ENCODE peak calls at places on chromosomes 4 and X, in four cellular contexts. X, Z, J and A are unnamed samples.

GRCh38 chr4:17168571-17168970 is 270.1 kb upstream of the LDB2 start:
- DNase-seq in Z (peak), X (no peak), J (no peak), A (peak)

GRCh38 chr4:95129708-95130343 is 372.1 kb downstream of the BMPR1B start:
- DNase-seq in X (no peak), J (peak), Z (peak), A (peak)

GRCh38 chr4:10333942-10334341 is 123.3 kb downstream of the ZNF518B start:
- DNase-seq in J (no peak), Z (no peak), X (peak), A (no peak)

GRCh38 chr4:56791316-56791715 is 30.2 kb downstream of the SPINK2 start:
- DNase-seq in J (no peak), Z (no peak), X (no peak), A (no peak)

GRCh38 chr4:134601706-134602105 is 400.1 kb upstream of the PABPC4L start:
- DNase-seq in J (no peak), X (no peak), Z (no peak), A (no peak)

GRCh38 chr4:185254434-185254833 is 45.0 kb downstream of the SNX25 start:
- DNase-seq in Z (peak), X (no peak), J (no peak), A (peak)

GRCh38 chr4:10625130-10625529 is 59.4 kb downstream of the CLNK start:
- DNase-seq in Z (no peak), J (no peak), X (no peak), A (no peak)

GRCh38 chrX:12820737-12821136 is 29.5 kb downstream of the PRPS2 start:
- DNase-seq in X (no peak), J (no peak), Z (no peak), A (no peak)

GRCh38 chr4:78776729-78777555 is 792 bp downstream of the BMP2K start:
- DNase-seq in X (peak), J (peak), Z (peak), A (peak)

GRCh38 chr4:171751538-171751937 is 61.7 kb upstream of the GALNTL6 start:
- DNase-seq in J (no peak), Z (no peak), X (no peak), A (no peak)

GRCh38 chr4:94595880-94596483 is 144.2 kb downstream of the PDLIM5 start:
- DNase-seq in Z (peak), X (no peak), J (no peak), A (no peak)

GRCh38 chrX:103562801-103563200 is 22.5 kb upstream of the TCEAL4 start:
- DNase-seq in J (no peak), Z (no peak), X (no peak), A (no peak)

GRCh38 chr4:19194672-19195071 is 1057.0 kb upstream of the SLIT2 start:
- DNase-seq in X (no peak), J (no peak), Z (no peak), A (no peak)

GRCh38 chrX:155888139-155888538 is 7.0 kb downstream of the VAMP7 start:
- DNase-seq in X (no peak), Z (peak), J (no peak), A (peak)

GRCh38 chr4:140641789-140642439 is 73.2 kb upstream of the UCP1 start:
- DNase-seq in X (no peak), Z (no peak), J (peak), A (no peak)

GRCh38 chrX:54640721-54641120 is 110.7 kb downstream of the GNL3L start:
- DNase-seq in J (no peak), Z (no peak), X (no peak), A (no peak)

GRCh38 chr4:19577121-19577520 is 674.6 kb upstream of the SLIT2 start:
- DNase-seq in X (no peak), J (no peak), Z (peak), A (no peak)

GRCh38 chrX:153671589-153672530 is 1.8 kb downstream of the PNCK start:
- DNase-seq in Z (no peak), J (no peak), X (no peak), A (no peak)

GRCh38 chr4:27066591-27066990 is 205.9 kb downstream of the STIM2 start:
- DNase-seq in X (no peak), J (peak), Z (no peak), A (no peak)

GRCh38 chr4:15317246-15317645 is 110.6 kb upstream of the C1QTNF7 start:
- DNase-seq in X (no peak), Z (no peak), J (no peak), A (no peak)

GRCh38 chr4:38318737-38319455 is 345.1 kb upstream of the KLF3 start:
- DNase-seq in Z (peak), X (peak), J (peak), A (peak)

GRCh38 chr4:56307423-56307822 is 79.9 kb downstream of the AASDH start:
- DNase-seq in J (no peak), X (no peak), Z (peak), A (no peak)

GRCh38 chr4:139144161-139144859 is 32.7 kb downstream of the ELF2 start:
- DNase-seq in Z (peak), J (peak), X (peak), A (no peak)

GRCh38 chr4:168150651-168151050 is 58.3 kb downstream of the ANXA10 start:
- DNase-seq in X (no peak), J (no peak), Z (peak), A (no peak)

GRCh38 chrX:1946974-1947373 is 332.1 kb downstream of the ASMT start:
- DNase-seq in X (no peak), Z (no peak), J (no peak), A (no peak)

GRCh38 chr4:40055379-40055872 is 1.2 kb upstream of the N4BP2 start:
- DNase-seq in Z (no peak), J (no peak), X (no peak), A (no peak)

GRCh38 chrX:18707442-18708049 is at the start of gene PPEF1:
- DNase-seq in X (no peak), J (no peak), Z (no peak), A (no peak)

GRCh38 chr4:121726642-121727268 is 30.0 kb upstream of the ANXA5 start:
- DNase-seq in J (no peak), X (no peak), Z (peak), A (peak)

GRCh38 chrX:45553417-45553816 is 352.7 kb upstream of the DIPK2B start:
- DNase-seq in Z (no peak), J (no peak), X (no peak), A (no peak)

GRCh38 chrX:120604359-120604782 is 470 bp downstream of the MCTS1 start:
- DNase-seq in X (no peak), J (no peak), Z (peak), A (no peak)

GRCh38 chrX:53260836-53261235 is 20.5 kb downstream of the IQSEC2 start:
- DNase-seq in Z (no peak), X (no peak), J (no peak), A (no peak)

GRCh38 chr4:145034727-145035211 is 63.2 kb downstream of the ANAPC10 start:
- DNase-seq in X (no peak), J (no peak), Z (peak), A (peak)

DNA sequence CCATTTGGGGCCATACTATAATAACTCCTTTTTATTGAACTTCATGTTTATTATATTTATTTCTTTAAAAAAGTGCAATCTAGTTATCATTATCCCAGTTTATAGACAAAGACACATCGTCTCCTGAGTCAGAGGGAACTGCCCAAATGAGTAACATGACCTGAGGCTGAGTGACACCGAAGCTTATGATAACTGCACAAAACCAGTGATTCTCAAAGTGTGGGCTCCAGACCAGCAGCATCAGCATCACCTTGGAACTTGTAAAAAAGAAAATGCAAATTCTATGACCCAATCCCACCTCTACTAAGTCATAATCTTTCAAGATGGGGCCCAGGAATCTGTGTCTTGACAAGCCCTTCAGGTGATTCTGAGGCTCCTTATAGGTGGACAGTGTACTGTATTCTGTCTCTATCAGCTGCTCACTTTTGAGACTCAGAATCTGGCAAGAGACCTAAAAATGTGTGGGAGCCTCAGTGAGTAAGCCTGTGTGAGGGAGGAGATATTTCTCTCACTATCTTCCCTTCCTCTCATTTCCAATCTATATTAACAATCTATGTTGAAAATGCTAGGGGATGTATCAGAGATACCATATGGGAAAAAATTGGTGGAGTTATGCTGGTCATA is 147.0 kb downstream of the PACRGL start:
- DNase-seq in X (no peak), Z (no peak), J (no peak), A (no peak)
- H3K27ac ChIP-seq in X (no peak), Z (no peak), J (no peak), A (no peak)

GRCh38 chrX:38458071-38458470 is 103.3 kb upstream of the TSPAN7 start:
- DNase-seq in X (no peak), J (no peak), Z (no peak), A (no peak)
- H3K27ac ChIP-seq in X (no peak), J (no peak), Z (no peak), A (no peak)

DNA sequence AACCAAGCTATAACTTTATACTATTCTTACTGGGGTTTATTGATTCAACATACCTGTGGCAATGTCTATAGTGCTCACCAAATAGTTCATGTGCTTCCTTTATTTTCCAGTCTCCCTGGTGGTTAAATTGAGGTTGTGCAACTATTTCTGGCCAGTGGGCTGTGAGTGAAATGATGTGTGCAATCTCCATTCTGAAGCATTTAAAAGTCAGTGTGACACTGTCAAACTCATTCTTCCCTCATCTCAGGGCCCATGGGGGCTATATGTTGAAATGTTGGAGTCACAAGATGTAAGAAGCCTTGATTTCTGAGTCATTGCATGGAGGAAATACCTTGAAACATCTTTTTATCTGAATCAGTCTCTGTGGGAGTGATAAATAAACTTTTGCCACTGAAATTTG is 414.3 kb upstream of the RPS6KA3 start:
- DNase-seq in Z (no peak), X (no peak), J (no peak), A (no peak)
- H3K27ac ChIP-seq in Z (no peak), X (no peak), J (no peak), A (no peak)

GRCh38 chr4:6271701-6272465 is 2.2 kb downstream of the WFS1 start:
- DNase-seq in X (no peak), Z (no peak), J (peak), A (no peak)
- H3K27ac ChIP-seq in X (no peak), Z (peak), J (peak), A (no peak)

GRCh38 chr4:113645288-113645687 is 116.2 kb downstream of the CAMK2D start:
- DNase-seq in Z (no peak), X (no peak), J (no peak), A (no peak)

GRCh38 chr4:113644398-113644797 is 117.1 kb downstream of the CAMK2D start:
- DNase-seq in J (no peak), Z (no peak), X (no peak), A (no peak)

GRCh38 chr4:113646456-113646809 is 115.1 kb downstream of the CAMK2D start:
- DNase-seq in X (no peak), Z (peak), J (no peak), A (no peak)

GRCh38 chr4:113643505-113643904 is 118.0 kb downstream of the CAMK2D start:
- DNase-seq in Z (no peak), X (no peak), J (no peak), A (no peak)

GRCh38 chr4:113645771-113646455 is 115.6 kb downstream of the CAMK2D start:
- DNase-seq in X (peak), Z (peak), J (peak), A (peak)
- H3K27ac ChIP-seq in X (peak), Z (no peak), J (peak), A (peak)

DNA sequence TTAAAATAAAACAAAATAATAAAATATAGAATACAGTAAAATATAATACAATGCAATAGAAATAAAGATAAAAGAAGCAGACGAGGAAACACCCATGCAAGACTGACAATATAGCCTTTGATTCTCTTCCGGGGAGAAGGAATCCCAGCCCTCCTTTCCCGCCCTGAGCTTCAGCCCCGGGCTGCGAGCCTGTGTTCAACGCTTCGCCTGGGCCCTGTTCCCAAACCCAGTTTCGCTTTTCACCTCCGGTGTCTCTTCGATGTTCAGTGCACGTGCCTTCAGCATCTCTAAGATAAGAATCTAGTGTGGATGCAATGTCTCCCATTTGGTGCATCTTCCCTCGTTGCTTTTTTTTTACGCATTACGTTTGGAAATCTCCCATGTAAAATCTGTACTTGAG is 38.4 kb upstream of the ARSD start:
- DNase-seq in X (no peak), J (no peak), Z (no peak), A (no peak)
- H3K27ac ChIP-seq in X (no peak), J (no peak), Z (no peak), A (no peak)

DNA sequence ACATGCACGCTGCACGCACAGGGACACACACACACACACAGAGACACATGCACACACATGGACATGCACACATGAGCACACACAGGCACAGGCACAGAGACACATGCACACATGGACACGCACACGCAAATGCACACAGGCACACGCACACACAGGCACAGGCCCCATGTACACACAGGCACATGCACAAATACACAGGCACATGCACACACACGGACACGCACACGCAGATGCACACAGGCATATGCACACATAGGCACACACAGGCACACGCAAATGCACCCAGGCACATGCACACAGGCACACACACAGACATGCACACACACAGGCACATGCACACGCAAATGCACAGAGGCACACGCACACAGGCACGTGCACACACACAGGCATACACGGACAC is 30.3 kb upstream of the HTRA3 start:
- DNase-seq in Z (no peak), X (no peak), J (no peak), A (no peak)
- H3K27ac ChIP-seq in Z (no peak), X (no peak), J (no peak), A (no peak)

DNA sequence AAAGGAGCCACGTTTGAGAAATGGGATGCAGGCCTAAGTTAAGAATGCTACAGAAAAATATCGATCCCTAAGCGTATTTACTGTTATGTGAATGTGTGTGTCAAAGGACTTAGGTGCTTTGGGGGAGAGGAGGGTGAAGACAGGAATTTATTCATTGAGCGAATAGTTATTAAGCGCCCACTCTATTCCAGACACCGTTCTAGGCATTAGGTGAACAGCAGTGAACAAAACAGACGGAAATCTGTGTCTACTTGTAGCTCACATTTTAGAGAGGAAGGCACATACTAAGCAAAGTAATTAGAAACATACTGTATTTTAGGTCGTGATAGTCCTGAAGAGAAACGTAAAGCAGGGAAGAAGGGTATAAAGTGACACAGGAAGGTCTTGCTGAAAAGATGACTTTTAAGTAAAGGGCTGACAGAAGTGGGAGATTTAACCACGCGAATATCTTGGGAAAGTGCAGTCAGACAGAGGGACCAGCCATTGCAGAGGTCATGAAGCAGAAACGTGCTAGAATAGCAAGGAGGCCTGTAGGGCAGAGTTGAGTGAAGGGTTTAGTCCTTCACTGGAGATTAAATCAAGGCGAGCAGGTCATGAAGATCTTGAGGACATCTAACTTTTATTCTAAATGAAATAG is 541 bp downstream of the AIMP1 start:
- DNase-seq in J (no peak), X (no peak), Z (peak), A (no peak)
- H3K27ac ChIP-seq in J (peak), X (peak), Z (peak), A (peak)